ENCODE peak calls at places on chromosomes 4 and X, in five cellular contexts. O is ovary, M is heart right ventricle, Z is uterus, H is IMR-90. K is an unnamed sample.

GRCh38 chr4:80126435-80126834 is 53.4 kb upstream of the ANTXR2 start:
- DNase-seq in O (no peak), M (no peak), Z (no peak), H (no peak), K (no peak)

GRCh38 chrX:20029728-20030127 is 38.9 kb upstream of the BCLAF3 start:
- DNase-seq in O (no peak), Z (no peak), H (no peak), M (no peak), K (no peak)

GRCh38 chrX:149074429-149074828 is 430.7 kb downstream of the IDS start:
- DNase-seq in Z (no peak), M (peak), H (no peak), O (no peak), K (no peak)

GRCh38 chr4:44425614-44426208 is 22.9 kb downstream of the KCTD8 start:
- DNase-seq in M (no peak), O (no peak), Z (no peak), H (peak), K (no peak)

GRCh38 chr4:166198516-166198915 is 325.5 kb downstream of the TLL1 start:
- DNase-seq in M (no peak), O (no peak), Z (no peak), H (no peak), K (no peak)

GRCh38 chrX:24982306-24982965 is 33.3 kb downstream of the ARX start:
- DNase-seq in O (no peak), M (no peak), H (peak), Z (no peak), K (no peak)

GRCh38 chr4:186723207-186724047 is at the start of gene FAT1:
- DNase-seq in M (peak), Z (peak), H (peak), O (peak), K (peak)

GRCh38 chrX:101931494-101932248 is at the start of gene ZMAT1:
- DNase-seq in Z (peak), M (peak), H (peak), O (peak), K (peak)

GRCh38 chr4:25441519-25442117 is 64.6 kb downstream of the ANAPC4 start:
- DNase-seq in H (peak), O (peak), Z (no peak), M (peak), K (peak)

GRCh38 chr4:147862043-147862692 is 130.3 kb downstream of the ARHGAP10 start:
- DNase-seq in Z (no peak), O (no peak), M (no peak), H (no peak), K (no peak)

GRCh38 chr4:171809854-171810253 is 3.4 kb upstream of the GALNTL6 start:
- DNase-seq in M (no peak), O (no peak), Z (no peak), H (no peak), K (no peak)

GRCh38 chr4:171817026-171817425 is 3.8 kb downstream of the GALNTL6 start:
- DNase-seq in O (no peak), H (no peak), Z (no peak), M (no peak), K (no peak)

GRCh38 chr4:171812377-171813194 is 618 bp upstream of the GALNTL6 start:
- DNase-seq in Z (no peak), O (no peak), M (no peak), H (no peak), K (no peak)

GRCh38 chr4:171814545-171814944 is 1.3 kb downstream of the GALNTL6 start:
- DNase-seq in H (no peak), M (no peak), O (no peak), Z (no peak), K (no peak)

DNA sequence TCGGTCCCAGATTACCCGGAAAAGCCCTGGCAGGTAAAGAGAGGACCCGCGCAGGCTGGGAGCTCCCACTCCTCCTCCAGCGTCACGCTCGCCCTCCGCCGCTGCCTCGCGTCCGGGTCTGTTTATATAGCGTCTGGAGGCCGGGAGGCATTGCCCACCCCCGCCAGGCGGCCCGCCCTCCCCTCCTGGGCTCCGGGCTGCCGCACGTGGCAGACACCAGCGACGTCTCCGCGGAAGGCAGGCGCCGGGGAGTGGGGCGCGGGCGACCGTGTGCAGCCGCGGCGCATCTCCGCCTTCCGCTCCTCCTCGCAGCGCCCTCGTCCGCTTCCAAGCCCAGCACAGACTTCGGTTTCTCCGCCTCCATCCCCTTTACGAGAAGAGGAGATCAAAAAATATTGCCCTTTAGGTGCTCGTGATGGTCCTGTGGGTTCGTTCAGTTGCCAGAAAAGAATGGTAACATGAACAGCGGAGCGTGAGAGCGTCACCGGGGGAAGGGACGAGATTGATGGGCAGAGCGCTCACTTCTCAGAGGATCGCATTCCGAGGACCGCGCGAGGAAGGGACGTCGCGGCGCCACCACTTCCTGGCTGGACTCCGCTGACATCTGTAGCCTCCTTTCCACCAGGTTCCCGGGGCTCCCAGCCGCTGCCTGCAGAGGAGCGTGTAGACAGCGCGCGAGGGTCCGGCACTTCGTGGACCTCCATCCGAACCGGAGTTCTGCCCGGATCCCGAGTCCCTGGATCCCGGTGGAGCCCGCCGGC is at the start of gene GALNTL6:
- DNase-seq in H (no peak), O (no peak), Z (no peak), M (no peak), K (no peak)
- H3K27ac ChIP-seq in H (no peak), O (no peak), Z (no peak), M (no peak), K (peak)

GRCh38 chr4:1062419-1062818 is 50.9 kb downstream of the RNF212 start:
- DNase-seq in Z (no peak), H (no peak), M (no peak), O (no peak), K (no peak)
- H3K27ac ChIP-seq in Z (no peak), H (no peak), M (no peak), O (no peak), K (no peak)

GRCh38 chr4:155769092-155769491 is 10.3 kb downstream of the GUCY1B1 start:
- DNase-seq in O (no peak), Z (no peak), H (peak), M (no peak), K (no peak)

GRCh38 chr4:155774033-155774432 is 15.2 kb downstream of the GUCY1B1 start:
- DNase-seq in Z (no peak), H (no peak), M (no peak), O (no peak), K (no peak)

GRCh38 chr4:155768370-155768769 is 9.5 kb downstream of the GUCY1B1 start:
- DNase-seq in Z (no peak), O (no peak), H (no peak), M (no peak), K (no peak)

GRCh38 chr4:155773196-155773800 is 14.5 kb downstream of the GUCY1B1 start:
- DNase-seq in Z (no peak), M (no peak), O (no peak), H (no peak), K (no peak)

DNA sequence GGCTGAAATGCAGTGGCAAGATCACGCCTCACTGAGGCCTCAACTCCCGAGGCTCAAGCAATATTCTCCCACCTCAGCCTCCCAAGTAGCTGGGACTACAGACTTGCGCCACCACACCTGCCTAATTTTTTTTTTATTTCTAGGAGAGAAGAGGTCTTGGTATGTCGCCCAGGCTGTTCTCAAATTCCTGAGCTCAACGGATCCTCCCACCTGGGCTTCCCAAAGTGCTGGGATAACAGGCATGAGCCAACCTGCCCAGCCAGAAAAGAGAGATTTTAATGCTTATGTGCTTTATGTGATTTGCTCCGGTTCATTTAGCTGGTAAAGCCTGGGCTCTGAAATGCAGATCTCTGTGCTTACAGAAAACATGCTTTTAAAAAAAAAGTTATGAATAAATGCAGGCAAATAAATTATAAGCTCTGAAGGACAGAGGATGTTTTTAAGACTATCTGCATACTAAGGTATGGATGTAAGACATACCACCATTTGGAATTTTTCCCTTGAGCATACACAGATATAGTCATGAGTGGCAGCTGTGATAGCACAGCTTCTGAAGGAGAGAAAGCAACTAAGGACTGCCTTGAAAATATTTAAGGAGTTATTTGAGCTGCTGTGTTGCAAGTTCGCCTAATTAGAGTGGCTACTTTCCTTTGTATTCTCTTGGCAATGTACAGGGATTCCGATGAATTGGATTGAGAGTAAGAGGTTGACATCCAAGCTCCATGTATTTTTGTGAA is 13.8 kb downstream of the GUCY1B1 start:
- DNase-seq in O (no peak), H (no peak), M (no peak), Z (no peak), K (no peak)
- H3K27ac ChIP-seq in O (no peak), H (no peak), M (no peak), Z (no peak), K (no peak)

GRCh38 chrX:119101168-119101567 is 26.4 kb downstream of the KIAA1210 start:
- DNase-seq in H (no peak), O (no peak), M (no peak), Z (no peak), K (no peak)

GRCh38 chrX:119105826-119106225 is 21.8 kb downstream of the KIAA1210 start:
- DNase-seq in Z (no peak), O (no peak), M (no peak), H (peak), K (no peak)
- H3K27ac ChIP-seq in Z (no peak), O (no peak), M (no peak), H (no peak), K (no peak)

GRCh38 chr4:7147661-7148310 is 44.6 kb upstream of the SORCS2 start:
- DNase-seq in H (no peak), M (no peak), O (no peak), Z (no peak), K (no peak)

GRCh38 chr4:7147261-7147660 is 45.1 kb upstream of the SORCS2 start:
- DNase-seq in O (no peak), M (no peak), Z (no peak), H (no peak), K (no peak)

GRCh38 chr4:7146059-7146763 is 46.1 kb upstream of the SORCS2 start:
- DNase-seq in Z (no peak), O (no peak), H (no peak), M (no peak), K (no peak)

GRCh38 chr4:7145291-7145934 is 46.9 kb upstream of the SORCS2 start:
- DNase-seq in H (no peak), Z (no peak), O (no peak), M (no peak), K (no peak)

GRCh38 chr4:7146764-7147071 is 45.6 kb upstream of the SORCS2 start:
- DNase-seq in O (no peak), M (no peak), Z (no peak), H (no peak), K (no peak)
- H3K27ac ChIP-seq in O (no peak), M (no peak), Z (no peak), H (no peak), K (no peak)

GRCh38 chr4:113645288-113645687 is 116.2 kb downstream of the CAMK2D start:
- DNase-seq in M (no peak), O (no peak), H (no peak), Z (no peak), K (no peak)

GRCh38 chr4:113643505-113643904 is 118.0 kb downstream of the CAMK2D start:
- DNase-seq in M (no peak), O (no peak), Z (no peak), H (no peak), K (no peak)

GRCh38 chr4:113644398-113644797 is 117.1 kb downstream of the CAMK2D start:
- DNase-seq in M (no peak), Z (no peak), H (no peak), O (no peak), K (no peak)

GRCh38 chr4:113646456-113646809 is 115.1 kb downstream of the CAMK2D start:
- DNase-seq in O (no peak), H (peak), M (no peak), Z (no peak), K (no peak)

DNA sequence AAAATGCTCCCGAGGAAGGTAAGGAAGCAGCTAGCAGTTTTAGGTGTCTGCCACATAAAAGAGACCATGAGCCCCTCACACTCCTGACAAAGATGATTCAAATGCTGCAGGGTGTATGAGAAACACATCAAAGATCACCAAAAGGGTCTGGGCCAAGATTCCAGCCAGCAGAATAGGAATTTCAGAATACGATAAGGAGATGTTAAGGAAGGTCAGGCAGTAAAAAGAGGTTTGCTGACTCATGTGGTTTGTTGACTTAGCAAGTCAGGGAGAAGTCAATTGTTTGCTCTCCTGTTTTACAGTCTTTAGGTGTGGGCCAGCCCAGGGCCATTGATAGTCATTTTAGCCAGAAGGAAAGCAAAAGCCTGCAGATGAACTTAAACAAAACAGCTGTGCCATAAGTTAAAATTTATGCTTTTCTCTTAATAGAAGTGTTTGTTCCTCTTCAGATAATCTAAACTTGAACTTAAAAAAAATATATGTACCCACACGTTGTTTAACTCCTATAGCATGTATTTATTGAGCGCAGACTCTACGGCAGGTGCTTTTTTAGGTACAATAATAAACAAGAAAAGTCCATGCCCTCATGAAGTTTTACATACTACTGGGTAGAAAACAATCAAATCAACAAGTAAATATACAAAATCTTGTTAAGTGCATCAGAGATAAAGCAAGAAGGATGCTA is 115.6 kb downstream of the CAMK2D start:
- DNase-seq in H (peak), O (no peak), M (no peak), Z (no peak), K (no peak)
- H3K27ac ChIP-seq in H (no peak), O (no peak), M (peak), Z (no peak), K (no peak)

GRCh38 chr4:53908661-53909078 is 155.7 kb downstream of the CHIC2 start:
- DNase-seq in M (peak), Z (no peak), H (peak), O (peak), K (peak)

GRCh38 chr4:53907772-53908171 is 156.6 kb downstream of the CHIC2 start:
- DNase-seq in H (no peak), M (no peak), Z (no peak), O (no peak), K (no peak)

GRCh38 chr4:53905281-53905934 is 159.0 kb downstream of the CHIC2 start:
- DNase-seq in Z (no peak), H (peak), O (no peak), M (no peak), K (no peak)

GRCh38 chr4:53906786-53907185 is 157.6 kb downstream of the CHIC2 start:
- DNase-seq in H (peak), Z (no peak), O (no peak), M (no peak), K (no peak)

GRCh38 chr4:53905935-53906377 is 158.4 kb downstream of the CHIC2 start:
- DNase-seq in H (peak), O (peak), M (peak), Z (peak), K (no peak)
- H3K27ac ChIP-seq in H (peak), O (peak), M (peak), Z (peak), K (no peak)

GRCh38 chrX:40127052-40127451 is 29.3 kb upstream of the BCOR start:
- DNase-seq in O (no peak), M (no peak), H (no peak), Z (no peak), K (no peak)
- H3K27ac ChIP-seq in O (no peak), M (no peak), H (no peak), Z (no peak), K (no peak)

GRCh38 chrX:154436290-154436596 is 711 bp upstream of the GDI1 start:
- DNase-seq in O (no peak), Z (no peak), M (no peak), H (no peak), K (no peak)

GRCh38 chrX:154436597-154437397 is at the start of gene GDI1:
- DNase-seq in Z (peak), M (peak), H (peak), O (peak), K (no peak)

GRCh38 chrX:154435171-154435733 is 1.7 kb upstream of the GDI1 start:
- DNase-seq in O (no peak), Z (no peak), M (no peak), H (no peak), K (no peak)

GRCh38 chrX:154437971-154438893 is 1.3 kb downstream of the GDI1 start:
- DNase-seq in H (no peak), Z (no peak), O (no peak), M (no peak), K (no peak)

DNA sequence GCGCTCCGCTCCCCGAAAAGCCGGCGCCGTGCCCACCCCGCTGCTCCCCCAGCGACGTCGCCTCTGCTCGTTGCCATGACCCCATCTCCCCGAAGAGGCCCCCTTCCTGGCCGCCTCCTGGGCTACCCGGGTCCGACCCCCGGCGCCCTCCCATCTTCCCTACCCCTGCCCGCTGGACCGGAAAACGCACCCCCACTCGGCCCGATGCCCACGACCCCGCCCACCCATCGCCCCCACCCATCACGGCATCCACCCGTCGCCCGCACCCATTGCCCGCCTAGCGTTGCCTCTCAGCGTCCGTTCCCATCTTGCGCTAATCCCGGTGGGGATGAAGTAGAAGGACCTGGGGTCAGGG is 421 bp downstream of the GDI1 start:
- DNase-seq in Z (no peak), O (peak), M (no peak), H (no peak), K (no peak)
- H3K27ac ChIP-seq in Z (peak), O (peak), M (peak), H (peak), K (peak)

GRCh38 chr4:102638621-102639020 is 122.1 kb downstream of the MANBA start:
- DNase-seq in Z (no peak), O (no peak), M (no peak), H (no peak), K (no peak)
- H3K27ac ChIP-seq in Z (no peak), O (no peak), M (no peak), H (no peak), K (no peak)

K was measured in caudate nucleus.